ENCODE peak calls at places on chromosome 2, in four cellular contexts. U, H, X and P are unnamed samples.

GRCh38 chr2:64045938-64046337 is 26.7 kb upstream of the VPS54 start:
- DNase-seq in U (no peak), H (no peak), X (no peak), P (no peak)

GRCh38 chr2:37843554-37843953 is 81.5 kb upstream of the RMDN2 start:
- DNase-seq in U (no peak), H (peak), X (no peak), P (no peak)

GRCh38 chr2:105821428-105822125 is 76.9 kb downstream of the NCK2 start:
- DNase-seq in U (no peak), H (no peak), X (no peak), P (no peak)

GRCh38 chr2:38255211-38255610 is 121.9 kb downstream of the ATL2 start:
- DNase-seq in U (no peak), H (no peak), X (no peak), P (no peak)

GRCh38 chr2:54977149-54977548 is 73.1 kb downstream of the RTN4 start:
- DNase-seq in U (no peak), H (no peak), X (no peak), P (no peak)

GRCh38 chr2:217383620-217384019 is 523.8 kb upstream of the TNP1 start:
- DNase-seq in U (no peak), H (peak), X (no peak), P (no peak)

GRCh38 chr2:38128653-38129052 is 52.7 kb upstream of the CYP1B1 start:
- DNase-seq in U (no peak), H (no peak), X (no peak), P (no peak)

GRCh38 chr2:233221378-233222063 is 30.0 kb upstream of the ATG16L1 start:
- DNase-seq in U (no peak), H (no peak), X (no peak), P (no peak)

GRCh38 chr2:72901426-72901825 is 14.2 kb downstream of the SPR start:
- DNase-seq in U (no peak), H (no peak), X (no peak), P (peak)

GRCh38 chr2:240136013-240136670 is at the start of gene COPS9:
- DNase-seq in U (peak), H (peak), X (peak), P (peak)

GRCh38 chr2:56565143-56565542 is 381.4 kb downstream of the CCDC85A start:
- DNase-seq in U (no peak), H (no peak), X (no peak), P (no peak)

GRCh38 chr2:84257871-84258270 is 201.2 kb downstream of the SUCLG1 start:
- DNase-seq in U (no peak), H (no peak), X (no peak), P (peak)

GRCh38 chr2:38155-38554 is 8.2 kb downstream of the FAM110C start:
- DNase-seq in U (no peak), H (no peak), X (no peak), P (peak)

GRCh38 chr2:5482929-5483331 is 209.3 kb upstream of the SOX11 start:
- DNase-seq in U (peak), H (no peak), X (peak), P (peak)

GRCh38 chr2:71547616-71548285 is 94.4 kb downstream of the DYSF start:
- DNase-seq in U (no peak), H (no peak), X (no peak), P (no peak)

GRCh38 chr2:8582191-8582849 is 99.5 kb upstream of the ID2 start:
- DNase-seq in U (no peak), H (no peak), X (no peak), P (no peak)

GRCh38 chr2:140654565-140654964 is 1476.3 kb downstream of the LRP1B start:
- DNase-seq in U (no peak), H (peak), X (no peak), P (no peak)

GRCh38 chr2:174613545-174613944 is 15.9 kb upstream of the WIPF1 start:
- DNase-seq in U (no peak), H (no peak), X (no peak), P (no peak)

GRCh38 chr2:177295479-177295878 is 31.0 kb upstream of the NFE2L2 start:
- DNase-seq in U (no peak), H (peak), X (no peak), P (no peak)

GRCh38 chr2:66301073-66301766 is 133.7 kb upstream of the MEIS1 start:
- DNase-seq in U (no peak), H (peak), X (no peak), P (no peak)

GRCh38 chr2:126771501-126772195 is 115.7 kb downstream of the GYPC start:
- DNase-seq in U (peak), H (no peak), X (no peak), P (no peak)

GRCh38 chr2:181682795-181683517 is 2.6 kb upstream of the NEUROD1 start:
- DNase-seq in U (peak), H (no peak), X (no peak), P (no peak)

GRCh38 chr2:207155516-207155915 is 10.2 kb downstream of the KLF7 start:
- DNase-seq in U (no peak), H (no peak), X (no peak), P (no peak)
- H2AK5ac ChIP-seq in U (no peak), H (no peak), X (peak), P (no peak)

DNA sequence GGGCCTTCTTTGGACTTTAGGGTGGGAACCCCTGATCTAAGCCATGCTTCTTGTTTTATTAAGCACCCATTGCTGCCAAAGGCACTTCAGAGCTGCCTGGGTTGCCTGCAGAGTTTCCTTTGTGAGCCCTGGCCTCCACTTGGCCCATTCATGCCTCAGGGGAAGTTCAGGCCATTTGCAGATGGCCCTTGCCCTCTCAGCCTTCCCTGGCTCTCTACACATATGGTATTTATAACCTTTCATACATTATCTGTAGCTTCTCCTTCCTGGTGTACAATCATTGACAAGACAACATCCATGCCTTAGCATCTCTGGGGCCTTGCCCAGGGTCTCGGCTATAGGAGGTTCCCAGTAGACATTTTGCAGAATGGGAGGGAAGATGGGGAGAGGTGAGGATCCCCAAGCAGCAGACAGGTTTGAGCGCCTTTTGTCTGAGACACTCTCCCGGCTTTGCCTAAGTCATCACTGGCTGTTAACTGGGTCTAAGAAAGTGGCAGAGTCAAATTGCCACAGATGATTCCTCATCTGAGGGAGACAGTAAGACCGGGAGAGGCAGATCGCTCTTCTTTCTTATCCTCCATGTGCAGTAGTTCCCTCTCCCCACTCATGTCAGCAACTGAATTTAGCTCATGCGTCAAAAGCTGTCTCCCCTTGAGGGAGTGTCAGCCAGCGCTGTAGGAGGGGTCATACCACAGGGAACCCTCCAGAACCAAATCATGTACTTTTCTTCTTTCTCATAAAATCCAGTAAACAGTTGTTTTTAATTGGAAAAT is 2.7 kb downstream of the EHD3 start:
- DNase-seq in U (peak), H (no peak), X (no peak), P (no peak)
- H3K56ac ChIP-seq in U (no peak), H (no peak), X (no peak), P (no peak)

GRCh38 chr2:113132622-113133021 is 5.2 kb downstream of the IL1RN start:
- DNase-seq in U (no peak), H (no peak), X (no peak), P (no peak)

GRCh38 chr2:113128386-113128664 is 927 bp downstream of the IL1RN start:
- DNase-seq in U (no peak), H (no peak), X (no peak), P (no peak)

GRCh38 chr2:113129519-113130078 is 2.2 kb downstream of the IL1RN start:
- DNase-seq in U (no peak), H (no peak), X (peak), P (no peak)

GRCh38 chr2:113133696-113134558 is 6.5 kb downstream of the IL1RN start:
- DNase-seq in U (no peak), H (no peak), X (peak), P (peak)

DNA sequence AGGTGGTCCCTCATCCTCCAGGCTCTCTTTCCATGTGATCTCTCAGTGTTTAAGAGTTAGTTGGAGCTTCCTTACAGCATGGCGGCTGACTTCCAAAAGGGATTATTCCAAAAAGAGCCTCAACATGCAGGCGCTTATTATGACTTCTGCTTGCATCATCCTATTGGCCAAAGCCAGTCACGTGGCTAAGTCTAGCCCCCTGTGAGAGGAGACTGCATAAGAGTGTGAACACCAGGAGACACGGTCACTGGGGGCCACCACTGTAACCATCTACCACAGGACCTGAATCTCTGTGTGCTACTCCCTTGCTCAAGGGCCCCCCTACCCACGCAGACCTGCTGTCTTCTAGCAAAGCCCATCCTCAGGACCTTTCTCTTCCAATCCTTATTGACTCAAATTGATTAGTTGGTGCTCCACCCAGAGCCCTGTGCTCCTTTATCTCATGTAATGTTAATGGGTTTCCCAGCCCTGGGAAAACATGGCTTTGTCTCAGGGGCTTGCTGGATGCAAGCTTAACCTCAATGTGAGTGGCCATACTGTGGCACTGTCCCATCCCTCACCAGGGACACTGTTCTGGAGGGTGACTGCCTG is 4.0 kb downstream of the IL1RN start:
- DNase-seq in U (no peak), H (no peak), X (peak), P (no peak)
- H2AK5ac ChIP-seq in U (no peak), H (no peak), X (no peak), P (no peak)

GRCh38 chr2:86258106-86258505 is 58.8 kb downstream of the MRPL35 start:
- DNase-seq in U (no peak), H (no peak), X (no peak), P (no peak)
- H3K56ac ChIP-seq in U (no peak), H (no peak), X (no peak), P (no peak)

DNA sequence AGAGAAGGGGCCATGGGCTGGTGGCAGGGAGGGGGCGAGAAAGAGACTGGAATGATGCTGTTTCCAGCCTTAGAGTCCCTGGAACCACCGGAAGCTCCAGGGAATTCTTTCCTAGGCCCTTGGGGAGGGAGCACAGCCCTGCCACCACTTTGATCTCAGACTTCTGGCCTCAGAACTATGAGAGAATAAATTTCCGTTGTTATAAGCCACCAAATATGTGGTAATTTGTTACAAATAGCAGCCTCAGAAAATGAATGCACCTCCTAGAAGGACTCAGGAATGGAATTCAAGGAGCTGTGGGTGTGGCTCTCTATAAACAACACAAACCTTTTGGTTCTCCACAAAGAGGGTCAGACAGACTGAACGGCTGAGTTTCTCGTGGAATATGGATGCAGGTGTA is 144.4 kb downstream of the ACKR3 start:
- DNase-seq in U (no peak), H (no peak), X (no peak), P (no peak)
- H2AK5ac ChIP-seq in U (no peak), H (no peak), X (no peak), P (no peak)

DNA sequence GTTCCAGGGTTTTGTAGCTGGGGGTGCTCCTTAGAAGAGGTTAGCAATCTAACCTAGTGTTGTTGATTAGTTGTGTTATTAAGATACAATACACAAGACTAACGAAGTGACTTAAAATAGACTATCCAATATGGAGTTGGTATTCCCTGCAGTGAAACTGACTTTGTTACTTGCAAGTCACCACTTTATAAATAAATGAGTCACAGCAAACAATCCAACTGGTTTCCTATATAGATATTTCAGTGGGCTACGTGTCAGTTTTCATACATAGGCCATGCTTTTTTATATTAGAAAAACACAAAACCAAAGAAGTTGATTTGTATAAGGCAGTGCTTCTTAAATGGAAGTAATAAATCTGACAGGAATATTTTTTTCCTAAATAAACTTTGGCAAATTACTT is 274.0 kb downstream of the CAMKMT start:
- DNase-seq in U (no peak), H (no peak), X (no peak), P (no peak)
- H3K56ac ChIP-seq in U (no peak), H (no peak), X (no peak), P (no peak)

GRCh38 chr2:24917731-24918325 is 2.2 kb downstream of the ADCY3 start:
- DNase-seq in U (no peak), H (no peak), X (no peak), P (no peak)

GRCh38 chr2:24919977-24920812 is at the start of gene ADCY3:
- DNase-seq in U (peak), H (peak), X (peak), P (peak)

GRCh38 chr2:24918326-24919099 is 1.5 kb downstream of the ADCY3 start:
- DNase-seq in U (no peak), H (no peak), X (no peak), P (no peak)

GRCh38 chr2:24920813-24921441 is 890 bp upstream of the ADCY3 start:
- DNase-seq in U (no peak), H (no peak), X (no peak), P (peak)

DNA sequence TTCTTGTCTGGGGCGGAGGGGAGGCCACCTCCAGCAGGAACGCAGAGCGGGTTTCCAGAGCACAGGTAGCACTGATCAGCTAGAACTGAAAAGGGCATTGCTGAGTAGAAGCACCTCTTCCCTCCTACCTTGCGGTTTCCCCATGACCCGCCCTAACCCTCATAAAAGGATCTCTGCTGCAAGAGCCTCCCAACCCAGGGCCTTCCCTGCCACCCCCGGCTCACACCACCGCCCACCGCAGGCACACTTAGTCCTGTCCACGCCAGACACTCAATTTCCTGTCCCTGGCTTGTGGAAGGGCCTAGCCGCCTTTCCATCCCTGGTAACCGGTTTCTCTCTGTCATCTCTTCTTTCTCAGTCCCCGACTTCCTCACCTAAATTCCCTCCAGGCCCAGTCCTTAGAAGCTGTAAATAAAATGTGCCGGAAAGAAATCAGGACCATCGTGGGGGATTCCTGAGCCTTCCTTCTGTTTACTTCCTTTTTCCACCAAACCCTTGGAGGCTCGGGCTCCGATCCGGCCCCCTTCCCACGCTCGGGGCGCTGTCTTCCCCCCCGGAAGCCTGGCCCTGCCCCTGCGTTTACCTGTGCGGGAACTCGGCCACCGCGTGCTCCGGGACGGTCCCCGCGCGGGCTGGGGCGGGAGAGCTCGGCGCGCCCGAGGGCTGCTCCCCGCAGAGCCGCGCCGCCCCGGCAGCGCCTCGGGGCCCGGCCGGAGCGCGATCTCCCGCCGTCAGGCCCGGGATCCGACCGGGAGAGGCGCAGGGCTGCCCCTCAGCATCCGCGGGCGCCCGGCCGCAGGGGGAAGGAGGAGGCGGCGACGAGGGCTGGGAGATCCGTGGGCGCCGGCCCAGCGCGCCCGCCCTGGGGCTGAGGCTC is 699 bp downstream of the ADCY3 start:
- DNase-seq in U (no peak), H (peak), X (no peak), P (peak)
- H2AK5ac ChIP-seq in U (no peak), H (peak), X (no peak), P (no peak)